ENCODE peak calls at places on chromosomes 5 and 9, in six cellular contexts. U is foreskin fibroblast; K is fibroblast of the aortic adventitia; S is NAMALWA; J is AG04450; I is activated naive CD4-positive, alpha-beta T cell treated with anti-CD3 and anti-CD28 coated beads, Interleukin-2, amount 10 ng/mL, durations not matched to agents 7 days and 5 days. Y is an unnamed sample.

GRCh38 chr5:138775034-138775433 is 21.8 kb downstream of the CTNNA1 start:
- DNase-seq in U (no peak), K (no peak), J (no peak), S (no peak), I (no peak), Y (no peak)

GRCh38 chr5:135466178-135467050 is 14.3 kb upstream of the TIFAB start:
- DNase-seq in I (peak; percentile 78), J (no peak), K (peak; percentile 67), U (peak; percentile 54), S (peak; percentile 65), Y (peak; percentile 42)

GRCh38 chr9:88645869-88646204 is 110.9 kb downstream of the NXNL2 start:
- DNase-seq in J (no peak), K (no peak), I (no peak), S (no peak), U (peak; percentile 9), Y (no peak)

GRCh38 chr5:14727428-14727865 is 62.9 kb downstream of the OTULIN start:
- DNase-seq in U (peak; percentile 72), K (peak; percentile 86), J (peak; percentile 59), I (peak; percentile 80), S (peak; percentile 82), Y (peak; percentile 72)

GRCh38 chr5:67815455-67816391 is 399.8 kb upstream of the PIK3R1 start:
- DNase-seq in K (peak; percentile 66), S (no peak), J (no peak), U (no peak), I (no peak), Y (no peak)

GRCh38 chr5:134945041-134945440 is 22.7 kb upstream of the CATSPER3 start:
- DNase-seq in K (no peak), I (no peak), S (no peak), U (peak; percentile 14), J (no peak), Y (peak; percentile 12)

GRCh38 chr5:138148811-138149210 is 9.6 kb upstream of the NME5 start:
- DNase-seq in U (peak; percentile 70), J (no peak), S (no peak), I (no peak), K (peak; percentile 93), Y (peak; percentile 70)

GRCh38 chr5:82073179-82073578 is 101.4 kb downstream of the ATG10 start:
- DNase-seq in U (peak; percentile 15), K (peak; percentile 2), J (no peak), I (no peak), S (no peak), Y (peak; percentile 2)

GRCh38 chr9:87675906-87676515 is 49.9 kb upstream of the CTSL start:
- DNase-seq in S (no peak), J (no peak), K (no peak), I (no peak), U (no peak), Y (no peak)

GRCh38 chr5:111072949-111073682 is 1.6 kb downstream of the TSLP start:
- DNase-seq in I (peak; percentile 70), J (no peak), S (peak; percentile 20), U (peak; percentile 41), K (peak; percentile 44), Y (no peak)

GRCh38 chr9:27125030-27125429 is 16.0 kb downstream of the TEK start:
- DNase-seq in U (peak; percentile 8), S (no peak), J (peak; percentile 98), K (peak; percentile 99), I (no peak), Y (peak; percentile 96)

GRCh38 chr5:10632110-10632903 is 68.4 kb downstream of the ANKRD33B start:
- DNase-seq in S (peak; percentile 53), U (no peak), K (no peak), I (no peak), J (no peak), Y (peak; percentile 20)

GRCh38 chr5:33788922-33789321 is 102.9 kb downstream of the ADAMTS12 start:
- DNase-seq in U (peak; percentile 98), J (peak; percentile 96), K (peak; percentile 98), I (no peak), S (no peak), Y (peak; percentile 96)

GRCh38 chr5:150122158-150122510 is 33.5 kb downstream of the PDGFRB start:
- DNase-seq in I (peak; percentile 57), J (no peak), S (peak; percentile 67), K (no peak), U (no peak), Y (peak; percentile 20)

GRCh38 chr9:93893899-93894690 is 61.1 kb downstream of the BARX1 start:
- DNase-seq in J (no peak), K (no peak), I (peak; percentile 3), U (no peak), S (no peak), Y (no peak)

GRCh38 chr9:120655005-120655622 is 59.2 kb downstream of the MEGF9 start:
- DNase-seq in J (no peak), K (peak; percentile 25), I (no peak), S (no peak), U (peak; percentile 8), Y (peak; percentile 42)

Y was measured in amniotic epithelial cell.